ENCODE peak calls at places on chromosomes 13 and 19, in ten cellular contexts. G is OCI-LY7, C is body of pancreas, P is endothelial cell of umbilical vein, L is Peyer's patch, J is heart left ventricle, K is iPS DF 6.9, A is Panc1, W is heart right ventricle, Z is Karpas-422. Q is an unnamed sample. For H3K4me1 and H3K9me3, the result is how much of the 10 kb centered on the place peaks cover.

GRCh38 chr13:112670118-112670517 is 19.7 kb upstream of the ATP11A start:
- DNase-seq in G (no peak), C (peak), P (no peak), L (no peak), J (no peak), K (no peak), A (no peak), W (no peak), Z (no peak), Q (no peak)

GRCh38 chr13:22278336-22278929 is 607.6 kb downstream of the FGF9 start:
- DNase-seq in G (peak), C (peak), P (no peak), L (peak), J (peak), K (peak), A (peak), W (peak), Z (peak), Q (peak)

GRCh38 chr13:109249780-109250528 is 536.4 kb downstream of the IRS2 start:
- DNase-seq in G (no peak), C (no peak), P (no peak), L (no peak), J (no peak), K (no peak), A (no peak), W (no peak), Z (no peak), Q (no peak)

GRCh38 chr19:2969104-2969504 is 8.3 kb upstream of the TLE6 start:
- DNase-seq in G (peak), C (peak), P (peak), L (no peak), J (peak), K (no peak), A (no peak), W (peak), Z (no peak), Q (no peak)

GRCh38 chr13:73440296-73440895 is 381.6 kb downstream of the KLF5 start:
- DNase-seq in G (peak), C (no peak), P (no peak), L (no peak), J (no peak), K (no peak), A (no peak), W (no peak), Z (no peak), Q (no peak)

GRCh38 chr19:38037151-38037611 is 130.2 kb downstream of the SIPA1L3 start:
- DNase-seq in G (no peak), C (peak), P (no peak), L (no peak), J (peak), K (no peak), A (no peak), W (no peak), Z (no peak), Q (no peak)

GRCh38 chr19:3692141-3693029 is 7.9 kb downstream of the PIP5K1C start:
- DNase-seq in G (peak), C (no peak), P (no peak), L (no peak), J (no peak), K (no peak), A (no peak), W (no peak), Z (peak), Q (peak)

GRCh38 chr19:1991516-1991915 is 24.0 kb downstream of the BTBD2 start:
- DNase-seq in G (no peak), C (no peak), P (no peak), L (no peak), J (no peak), K (no peak), A (no peak), W (no peak), Z (no peak), Q (no peak)

GRCh38 chr13:97240789-97241734 is 18.9 kb downstream of the MBNL2 start:
- DNase-seq in G (no peak), C (no peak), P (peak), L (no peak), J (peak), K (no peak), A (no peak), W (no peak), Z (no peak), Q (no peak)

GRCh38 chr13:97239943-97240788 is 18.0 kb downstream of the MBNL2 start:
- DNase-seq in G (no peak), C (no peak), P (no peak), L (no peak), J (no peak), K (no peak), A (no peak), W (no peak), Z (no peak), Q (no peak)

GRCh38 chr13:97243915-97244820 is 22.0 kb downstream of the MBNL2 start:
- DNase-seq in G (no peak), C (no peak), P (peak), L (no peak), J (no peak), K (no peak), A (no peak), W (no peak), Z (no peak), Q (no peak)

GRCh38 chr13:97242755-97243497 is 20.8 kb downstream of the MBNL2 start:
- DNase-seq in G (no peak), C (no peak), P (peak), L (no peak), J (peak), K (no peak), A (no peak), W (no peak), Z (no peak), Q (no peak)

GRCh38 chr13:97241761-97242160 is 19.6 kb downstream of the MBNL2 start:
- DNase-seq in G (no peak), C (no peak), P (peak), L (no peak), J (no peak), K (no peak), A (no peak), W (peak), Z (no peak), Q (no peak)
- H3K4me1 ChIP-seq in G (under half), C (half or more), P (half or more), L (under half), J (half or more), K (under half), A (half or more), W (half or more), Z (under half), Q (under half)

DNA sequence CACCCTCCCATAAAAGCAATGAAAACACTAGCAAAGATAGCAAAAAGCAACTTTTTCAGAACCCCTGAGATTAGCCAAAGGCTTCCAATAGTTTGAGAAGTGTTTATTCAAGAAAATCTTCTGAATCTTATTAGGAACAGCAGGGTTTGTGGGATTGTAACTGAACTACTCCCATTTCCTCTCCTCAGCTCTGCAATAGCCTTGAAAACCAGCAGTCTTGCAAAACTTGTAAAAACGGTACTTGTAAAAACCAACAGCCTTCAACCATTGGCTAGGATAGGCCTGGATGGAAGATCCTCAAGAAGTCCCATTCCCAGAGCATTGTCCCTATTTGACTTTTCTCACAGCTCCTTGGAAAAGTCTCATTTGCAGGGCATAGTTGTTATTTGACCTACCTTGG is 12.1 kb downstream of the RNASEH2B start:
- DNase-seq in G (no peak), C (no peak), P (no peak), L (no peak), J (no peak), K (no peak), A (no peak), W (no peak), Z (no peak), Q (no peak)
- H3K9me3 ChIP-seq in G (half or more), C (under half), P (under half), L (under half), J (under half), K (under half), A (under half), W (under half), Z (under half), Q (under half)

GRCh38 chr19:34082289-34083077 is 89.8 kb upstream of the LSM14A start:
- DNase-seq in G (no peak), C (no peak), P (no peak), L (no peak), J (no peak), K (no peak), A (no peak), W (no peak), Z (no peak), Q (no peak)
- H3K27ac ChIP-seq in G (no peak), C (no peak), P (no peak), L (no peak), J (no peak), K (no peak), A (no peak), W (no peak), Z (no peak), Q (no peak)

GRCh38 chr19:12965017-12965811 is 4.2 kb upstream of the DAND5 start:
- DNase-seq in G (peak), C (peak), P (peak), L (peak), J (peak), K (no peak), A (peak), W (peak), Z (peak), Q (peak)
- H3K4me1 ChIP-seq in G (under half), C (under half), P (under half), L (under half), J (under half), K (under half), A (under half), W (under half), Z (under half), Q (under half)

DNA sequence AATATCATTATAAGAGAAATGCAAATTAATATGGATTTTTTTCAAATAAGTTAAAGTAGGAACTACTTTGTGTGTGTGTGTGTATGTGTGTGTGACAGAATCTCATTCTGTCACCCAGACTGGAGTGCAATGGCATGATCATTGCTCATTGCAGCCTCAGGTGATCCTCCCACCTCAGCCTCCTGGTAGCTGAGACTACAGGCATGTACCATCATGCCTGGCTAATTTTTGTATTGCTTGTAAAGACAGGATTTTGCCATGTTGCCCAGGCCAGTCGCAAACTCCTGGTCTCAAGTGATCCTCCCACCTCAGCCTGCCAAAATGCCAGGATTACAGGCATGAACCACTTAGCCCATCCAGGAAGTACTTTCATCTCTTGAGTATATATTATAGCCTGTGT is 3.2 kb upstream of the ERVV-2 start:
- DNase-seq in G (no peak), C (no peak), P (no peak), L (no peak), J (no peak), K (no peak), A (no peak), W (no peak), Z (no peak), Q (no peak)
- H3K9me3 ChIP-seq in G (under half), C (under half), P (under half), L (under half), J (under half), K (under half), A (under half), W (under half), Z (under half), Q (under half)

GRCh38 chr19:35716985-35717664 is 678 bp upstream of the KMT2B start:
- DNase-seq in G (peak), C (peak), P (peak), L (peak), J (peak), K (peak), A (peak), W (peak), Z (peak), Q (peak)

GRCh38 chr19:35720163-35720524 is 2.3 kb downstream of the KMT2B start:
- DNase-seq in G (no peak), C (no peak), P (no peak), L (no peak), J (no peak), K (no peak), A (no peak), W (no peak), Z (no peak), Q (no peak)

GRCh38 chr19:35717665-35718344 is at the start of gene KMT2B:
- DNase-seq in G (no peak), C (no peak), P (no peak), L (no peak), J (no peak), K (no peak), A (no peak), W (no peak), Z (no peak), Q (no peak)

GRCh38 chr19:35719402-35720162 is 1.8 kb downstream of the KMT2B start:
- DNase-seq in G (no peak), C (no peak), P (no peak), L (no peak), J (no peak), K (no peak), A (no peak), W (no peak), Z (no peak), Q (no peak)

GRCh38 chr19:35718345-35719041 is 690 bp downstream of the KMT2B start:
- DNase-seq in G (peak), C (peak), P (peak), L (peak), J (peak), K (no peak), A (no peak), W (peak), Z (peak), Q (peak)
- H3K27ac ChIP-seq in G (peak), C (peak), P (no peak), L (peak), J (peak), K (no peak), A (peak), W (peak), Z (peak), Q (peak)